ENCODE peak calls at places on chromosomes 2 and 18, in nine cellular contexts. One of them, this sample, is unnamed. For H3K4me1, the result is how much of the 10 kb centered on the place peaks cover.

GRCh38 chr2:230520875-230521155 is 104.8 kb downstream of the SP100 start:
- DNase-seq in lower lobe of right lung: no peak
- DNase-seq in neuronal stem cell: no peak
- DNase-seq in IMR-90: peak
- DNase-seq in CD8-positive, alpha-beta memory T cell: no peak
- DNase-seq in prostate gland: no peak
- DNase-seq in ovary: no peak
- DNase-seq in heart left ventricle: no peak
- DNase-seq in suprapubic skin: no peak
- DNase-seq in this sample: no peak

GRCh38 chr2:176188969-176189665 is 649 bp downstream of the HOXD1 start:
- DNase-seq in lower lobe of right lung: peak
- DNase-seq in neuronal stem cell: no peak
- DNase-seq in IMR-90: no peak
- DNase-seq in CD8-positive, alpha-beta memory T cell: no peak
- DNase-seq in prostate gland: no peak
- DNase-seq in ovary: peak
- DNase-seq in heart left ventricle: no peak
- DNase-seq in suprapubic skin: peak
- DNase-seq in this sample: no peak

GRCh38 chr2:130337735-130338325 is 4.9 kb upstream of the IMP4 start:
- DNase-seq in lower lobe of right lung: no peak
- DNase-seq in neuronal stem cell: no peak
- DNase-seq in IMR-90: peak
- DNase-seq in CD8-positive, alpha-beta memory T cell: no peak
- DNase-seq in prostate gland: no peak
- DNase-seq in ovary: no peak
- DNase-seq in heart left ventricle: no peak
- DNase-seq in suprapubic skin: no peak
- DNase-seq in this sample: no peak

GRCh38 chr18:8380006-8380405 is 229.2 kb upstream of the RAB12 start:
- DNase-seq in lower lobe of right lung: no peak
- DNase-seq in neuronal stem cell: no peak
- DNase-seq in IMR-90: no peak
- DNase-seq in CD8-positive, alpha-beta memory T cell: no peak
- DNase-seq in prostate gland: no peak
- DNase-seq in ovary: no peak
- DNase-seq in heart left ventricle: no peak
- DNase-seq in suprapubic skin: no peak
- DNase-seq in this sample: no peak

GRCh38 chr2:43070039-43070438 is 156.4 kb downstream of the ZFP36L2 start:
- DNase-seq in lower lobe of right lung: no peak
- DNase-seq in neuronal stem cell: no peak
- DNase-seq in IMR-90: no peak
- DNase-seq in CD8-positive, alpha-beta memory T cell: no peak
- DNase-seq in prostate gland: no peak
- DNase-seq in ovary: no peak
- DNase-seq in heart left ventricle: peak
- DNase-seq in suprapubic skin: no peak
- DNase-seq in this sample: peak

GRCh38 chr2:80062298-80062697 is 242.3 kb downstream of the LRRTM1 start:
- DNase-seq in lower lobe of right lung: no peak
- DNase-seq in neuronal stem cell: no peak
- DNase-seq in IMR-90: no peak
- DNase-seq in CD8-positive, alpha-beta memory T cell: no peak
- DNase-seq in prostate gland: no peak
- DNase-seq in ovary: no peak
- DNase-seq in heart left ventricle: no peak
- DNase-seq in suprapubic skin: no peak
- DNase-seq in this sample: no peak

GRCh38 chr18:48600746-48601090 is 61.9 kb downstream of the CTIF start:
- DNase-seq in lower lobe of right lung: no peak
- DNase-seq in neuronal stem cell: no peak
- DNase-seq in IMR-90: peak
- DNase-seq in CD8-positive, alpha-beta memory T cell: no peak
- DNase-seq in prostate gland: no peak
- DNase-seq in ovary: no peak
- DNase-seq in heart left ventricle: no peak
- DNase-seq in suprapubic skin: no peak
- DNase-seq in this sample: no peak

GRCh38 chr18:35778850-35779634 is 193.4 kb upstream of the RMP24 start:
- DNase-seq in lower lobe of right lung: no peak
- DNase-seq in neuronal stem cell: no peak
- DNase-seq in IMR-90: no peak
- DNase-seq in CD8-positive, alpha-beta memory T cell: no peak
- DNase-seq in prostate gland: no peak
- DNase-seq in ovary: no peak
- DNase-seq in heart left ventricle: no peak
- DNase-seq in suprapubic skin: no peak
- DNase-seq in this sample: no peak

GRCh38 chr18:75057169-75057789 is 151.7 kb downstream of the PTGR3 start:
- DNase-seq in lower lobe of right lung: no peak
- DNase-seq in neuronal stem cell: no peak
- DNase-seq in IMR-90: no peak
- DNase-seq in CD8-positive, alpha-beta memory T cell: no peak
- DNase-seq in prostate gland: no peak
- DNase-seq in ovary: no peak
- DNase-seq in heart left ventricle: no peak
- DNase-seq in suprapubic skin: no peak
- DNase-seq in this sample: no peak

GRCh38 chr2:873027-873426 is 77.6 kb upstream of the SNTG2 start:
- DNase-seq in lower lobe of right lung: no peak
- DNase-seq in neuronal stem cell: no peak
- DNase-seq in IMR-90: no peak
- DNase-seq in CD8-positive, alpha-beta memory T cell: no peak
- DNase-seq in prostate gland: no peak
- DNase-seq in ovary: no peak
- DNase-seq in heart left ventricle: no peak
- DNase-seq in suprapubic skin: peak
- DNase-seq in this sample: peak

GRCh38 chr2:212592695-212593094 is 54.1 kb upstream of the ERBB4 start:
- DNase-seq in lower lobe of right lung: no peak
- DNase-seq in neuronal stem cell: no peak
- DNase-seq in IMR-90: no peak
- DNase-seq in CD8-positive, alpha-beta memory T cell: no peak
- DNase-seq in prostate gland: no peak
- DNase-seq in ovary: no peak
- DNase-seq in heart left ventricle: no peak
- DNase-seq in suprapubic skin: no peak
- DNase-seq in this sample: no peak

GRCh38 chr18:31563778-31564177 is 27.9 kb upstream of the TTR start:
- DNase-seq in lower lobe of right lung: no peak
- DNase-seq in neuronal stem cell: no peak
- DNase-seq in IMR-90: no peak
- DNase-seq in CD8-positive, alpha-beta memory T cell: no peak
- DNase-seq in prostate gland: no peak
- DNase-seq in ovary: no peak
- DNase-seq in heart left ventricle: no peak
- DNase-seq in suprapubic skin: no peak
- DNase-seq in this sample: no peak

GRCh38 chr2:42359894-42360483 is 1.0 kb downstream of the COX7A2L start:
- DNase-seq in lower lobe of right lung: no peak
- DNase-seq in neuronal stem cell: no peak
- DNase-seq in IMR-90: peak
- DNase-seq in CD8-positive, alpha-beta memory T cell: no peak
- DNase-seq in prostate gland: no peak
- DNase-seq in ovary: no peak
- DNase-seq in heart left ventricle: no peak
- DNase-seq in suprapubic skin: no peak
- DNase-seq in this sample: no peak

GRCh38 chr2:209230560-209230959 is 193.3 kb upstream of the MAP2 start:
- DNase-seq in lower lobe of right lung: no peak
- DNase-seq in neuronal stem cell: no peak
- DNase-seq in IMR-90: no peak
- DNase-seq in CD8-positive, alpha-beta memory T cell: no peak
- DNase-seq in prostate gland: no peak
- DNase-seq in ovary: no peak
- DNase-seq in heart left ventricle: no peak
- DNase-seq in suprapubic skin: no peak
- DNase-seq in this sample: no peak
- H3K27ac ChIP-seq in lower lobe of right lung: no peak
- H3K27ac ChIP-seq in neuronal stem cell: no peak
- H3K27ac ChIP-seq in IMR-90: no peak
- H3K27ac ChIP-seq in CD8-positive, alpha-beta memory T cell: no peak
- H3K27ac ChIP-seq in prostate gland: no peak
- H3K27ac ChIP-seq in ovary: no peak
- H3K27ac ChIP-seq in heart left ventricle: no peak
- H3K27ac ChIP-seq in suprapubic skin: no peak
- H3K27ac ChIP-seq in this sample: no peak

GRCh38 chr2:68767996-68768395 is 33.4 kb downstream of the ARHGAP25 start:
- DNase-seq in lower lobe of right lung: no peak
- DNase-seq in neuronal stem cell: no peak
- DNase-seq in IMR-90: no peak
- DNase-seq in CD8-positive, alpha-beta memory T cell: no peak
- DNase-seq in prostate gland: no peak
- DNase-seq in ovary: no peak
- DNase-seq in heart left ventricle: no peak
- DNase-seq in suprapubic skin: no peak
- DNase-seq in this sample: no peak

GRCh38 chr2:68764781-68765385 is 30.3 kb downstream of the ARHGAP25 start:
- DNase-seq in lower lobe of right lung: no peak
- DNase-seq in neuronal stem cell: no peak
- DNase-seq in IMR-90: peak
- DNase-seq in CD8-positive, alpha-beta memory T cell: no peak
- DNase-seq in prostate gland: no peak
- DNase-seq in ovary: no peak
- DNase-seq in heart left ventricle: no peak
- DNase-seq in suprapubic skin: no peak
- DNase-seq in this sample: no peak

GRCh38 chr2:68765739-68766377 is 31.2 kb downstream of the ARHGAP25 start:
- DNase-seq in lower lobe of right lung: no peak
- DNase-seq in neuronal stem cell: no peak
- DNase-seq in IMR-90: peak
- DNase-seq in CD8-positive, alpha-beta memory T cell: no peak
- DNase-seq in prostate gland: no peak
- DNase-seq in ovary: no peak
- DNase-seq in heart left ventricle: no peak
- DNase-seq in suprapubic skin: no peak
- DNase-seq in this sample: no peak

GRCh38 chr2:68767031-68767961 is 32.7 kb downstream of the ARHGAP25 start:
- DNase-seq in lower lobe of right lung: no peak
- DNase-seq in neuronal stem cell: no peak
- DNase-seq in IMR-90: no peak
- DNase-seq in CD8-positive, alpha-beta memory T cell: peak
- DNase-seq in prostate gland: no peak
- DNase-seq in ovary: no peak
- DNase-seq in heart left ventricle: no peak
- DNase-seq in suprapubic skin: no peak
- DNase-seq in this sample: no peak

DNA sequence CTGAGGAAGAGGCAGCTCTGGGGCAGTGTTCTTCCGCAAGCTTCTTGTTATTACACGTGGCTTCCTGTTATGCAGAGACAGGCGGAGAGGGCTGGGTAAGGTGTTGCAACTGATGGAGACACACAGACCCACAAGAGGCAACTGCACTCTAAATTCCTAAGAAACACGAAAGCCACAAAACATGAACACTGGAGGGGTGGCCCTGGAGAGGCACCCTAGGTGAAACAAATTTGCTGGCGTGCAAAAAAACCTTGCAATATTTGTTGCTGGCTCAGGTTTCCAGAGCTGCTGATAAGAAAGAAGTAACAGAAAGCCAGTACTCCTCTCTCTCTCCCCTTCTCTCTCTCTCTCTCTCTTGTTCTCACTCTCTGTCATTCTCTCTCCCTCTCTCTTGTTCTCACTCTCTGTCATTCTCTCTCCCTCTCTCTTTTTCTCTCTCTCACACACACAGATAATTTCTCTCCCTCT is 31.8 kb downstream of the ARHGAP25 start:
- DNase-seq in lower lobe of right lung: peak
- DNase-seq in neuronal stem cell: no peak
- DNase-seq in IMR-90: peak
- DNase-seq in CD8-positive, alpha-beta memory T cell: peak
- DNase-seq in prostate gland: peak
- DNase-seq in ovary: no peak
- DNase-seq in heart left ventricle: peak
- DNase-seq in suprapubic skin: no peak
- DNase-seq in this sample: peak
- H3K4me1 ChIP-seq in lower lobe of right lung: half or more
- H3K4me1 ChIP-seq in neuronal stem cell: under half
- H3K4me1 ChIP-seq in IMR-90: under half
- H3K4me1 ChIP-seq in CD8-positive, alpha-beta memory T cell: half or more
- H3K4me1 ChIP-seq in prostate gland: under half
- H3K4me1 ChIP-seq in ovary: under half
- H3K4me1 ChIP-seq in heart left ventricle: under half
- H3K4me1 ChIP-seq in suprapubic skin: under half
- H3K4me1 ChIP-seq in this sample: under half

GRCh38 chr2:18977409-18977808 is 381.0 kb downstream of the OSR1 start:
- DNase-seq in lower lobe of right lung: no peak
- DNase-seq in neuronal stem cell: no peak
- DNase-seq in IMR-90: no peak
- DNase-seq in CD8-positive, alpha-beta memory T cell: no peak
- DNase-seq in prostate gland: no peak
- DNase-seq in ovary: no peak
- DNase-seq in heart left ventricle: no peak
- DNase-seq in suprapubic skin: no peak
- DNase-seq in this sample: no peak
- H3K27ac ChIP-seq in lower lobe of right lung: peak
- H3K27ac ChIP-seq in neuronal stem cell: no peak
- H3K27ac ChIP-seq in IMR-90: no peak
- H3K27ac ChIP-seq in CD8-positive, alpha-beta memory T cell: no peak
- H3K27ac ChIP-seq in prostate gland: peak
- H3K27ac ChIP-seq in ovary: no peak
- H3K27ac ChIP-seq in heart left ventricle: no peak
- H3K27ac ChIP-seq in suprapubic skin: no peak
- H3K27ac ChIP-seq in this sample: peak

GRCh38 chr2:20579866-20580265 is 71.0 kb downstream of the HS1BP3 start:
- DNase-seq in lower lobe of right lung: peak
- DNase-seq in neuronal stem cell: no peak
- DNase-seq in IMR-90: no peak
- DNase-seq in CD8-positive, alpha-beta memory T cell: no peak
- DNase-seq in prostate gland: no peak
- DNase-seq in ovary: peak
- DNase-seq in heart left ventricle: no peak
- DNase-seq in suprapubic skin: no peak
- DNase-seq in this sample: no peak

GRCh38 chr2:20577495-20578235 is 73.2 kb downstream of the HS1BP3 start:
- DNase-seq in lower lobe of right lung: peak
- DNase-seq in neuronal stem cell: no peak
- DNase-seq in IMR-90: peak
- DNase-seq in CD8-positive, alpha-beta memory T cell: no peak
- DNase-seq in prostate gland: peak
- DNase-seq in ovary: peak
- DNase-seq in heart left ventricle: no peak
- DNase-seq in suprapubic skin: no peak
- DNase-seq in this sample: peak

GRCh38 chr2:20578266-20578894 is 72.5 kb downstream of the HS1BP3 start:
- DNase-seq in lower lobe of right lung: peak
- DNase-seq in neuronal stem cell: no peak
- DNase-seq in IMR-90: no peak
- DNase-seq in CD8-positive, alpha-beta memory T cell: no peak
- DNase-seq in prostate gland: no peak
- DNase-seq in ovary: peak
- DNase-seq in heart left ventricle: no peak
- DNase-seq in suprapubic skin: no peak
- DNase-seq in this sample: no peak

GRCh38 chr2:20580690-20581437 is 70.0 kb downstream of the HS1BP3 start:
- DNase-seq in lower lobe of right lung: peak
- DNase-seq in neuronal stem cell: no peak
- DNase-seq in IMR-90: peak
- DNase-seq in CD8-positive, alpha-beta memory T cell: no peak
- DNase-seq in prostate gland: no peak
- DNase-seq in ovary: peak
- DNase-seq in heart left ventricle: no peak
- DNase-seq in suprapubic skin: no peak
- DNase-seq in this sample: no peak

GRCh38 chr2:20578895-20579825 is 71.7 kb downstream of the HS1BP3 start:
- DNase-seq in lower lobe of right lung: peak
- DNase-seq in neuronal stem cell: no peak
- DNase-seq in IMR-90: peak
- DNase-seq in CD8-positive, alpha-beta memory T cell: no peak
- DNase-seq in prostate gland: peak
- DNase-seq in ovary: peak
- DNase-seq in heart left ventricle: peak
- DNase-seq in suprapubic skin: peak
- DNase-seq in this sample: peak
- H3K4me1 ChIP-seq in lower lobe of right lung: half or more
- H3K4me1 ChIP-seq in neuronal stem cell: under half
- H3K4me1 ChIP-seq in IMR-90: under half
- H3K4me1 ChIP-seq in CD8-positive, alpha-beta memory T cell: under half
- H3K4me1 ChIP-seq in prostate gland: under half
- H3K4me1 ChIP-seq in ovary: under half
- H3K4me1 ChIP-seq in heart left ventricle: half or more
- H3K4me1 ChIP-seq in suprapubic skin: under half
- H3K4me1 ChIP-seq in this sample: under half